ENCODE peak calls at places on chromosome 15, in eight cellular contexts. N, K, R, J, V, W, M and L are unnamed samples.

GRCh38 chr15:68311859-68312557 is 34.5 kb downstream of the FEM1B start:
- DNase-seq in N (peak; percentile 8), K (no peak), R (no peak), J (no peak), V (no peak), W (no peak), M (no peak), L (no peak)

GRCh38 chr15:64894395-64895056 is 17.2 kb upstream of the ANKDD1A start:
- DNase-seq in N (no peak), K (no peak), R (peak; percentile 92), J (no peak), V (no peak), W (no peak), M (peak; percentile 83), L (no peak)

GRCh38 chr15:100105101-100105500 is 236.7 kb downstream of the ADAMTS17 start:
- DNase-seq in N (peak; percentile 1), K (no peak), R (no peak), J (no peak), V (no peak), W (no peak), M (no peak), L (no peak)

GRCh38 chr15:101115887-101116680 is 135.8 kb downstream of the CHSY1 start:
- DNase-seq in N (peak; percentile 49), K (peak; percentile 77), R (no peak), J (peak; percentile 54), V (no peak), W (no peak), M (no peak), L (no peak)

GRCh38 chr15:55893852-55894251 is 99.6 kb downstream of the NEDD4 start:
- DNase-seq in N (no peak), K (no peak), R (no peak), J (no peak), V (no peak), W (peak; percentile 9), M (no peak), L (no peak)

GRCh38 chr15:73593278-73594074 is 39.7 kb downstream of the NPTN start:
- DNase-seq in N (no peak), K (peak; percentile 46), R (no peak), J (no peak), V (no peak), W (peak; percentile 24), M (no peak), L (no peak)

GRCh38 chr15:70067011-70067410 is 30.7 kb downstream of the TLE3 start:
- DNase-seq in N (no peak), K (no peak), R (no peak), J (no peak), V (no peak), W (no peak), M (no peak), L (no peak)

GRCh38 chr15:50880651-50881114 is 27.8 kb upstream of the AP4E1 start:
- DNase-seq in N (no peak), K (peak; percentile 86), R (no peak), J (no peak), V (no peak), W (peak; percentile 11), M (no peak), L (peak; percentile 67)

GRCh38 chr15:72285927-72286516 is 13.7 kb upstream of the PARP6 start:
- DNase-seq in N (no peak), K (peak; percentile 14), R (peak; percentile 69), J (peak; percentile 25), V (peak; percentile 62), W (peak; percentile 40), M (peak; percentile 69), L (no peak)

GRCh38 chr15:101357333-101357732 is 62.3 kb upstream of the SNRPA1 start:
- DNase-seq in N (no peak), K (no peak), R (no peak), J (peak; percentile 71), V (peak; percentile 17), W (no peak), M (no peak), L (no peak)

GRCh38 chr15:58077427-58077826 is 11.9 kb upstream of the ALDH1A2 start:
- DNase-seq in N (no peak), K (no peak), R (no peak), J (no peak), V (peak; percentile 36), W (peak; percentile 35), M (peak; percentile 37), L (no peak)

GRCh38 chr15:32636410-32636809 is 5.1 kb upstream of the SCG5 start:
- DNase-seq in N (no peak), K (no peak), R (no peak), J (no peak), V (no peak), W (no peak), M (no peak), L (no peak)

GRCh38 chr15:39969871-39970270 is 36.0 kb downstream of the EIF2AK4 start:
- DNase-seq in N (peak; percentile 61), K (peak; percentile 6), R (no peak), J (peak; percentile 39), V (no peak), W (peak; percentile 78), M (no peak), L (no peak)

GRCh38 chr15:98884894-98885293 is 122.7 kb downstream of the PGPEP1L start:
- DNase-seq in N (no peak), K (no peak), R (no peak), J (no peak), V (no peak), W (no peak), M (no peak), L (no peak)

GRCh38 chr15:98883504-98883903 is 124.1 kb downstream of the PGPEP1L start:
- DNase-seq in N (no peak), K (no peak), R (no peak), J (no peak), V (no peak), W (no peak), M (no peak), L (no peak)

GRCh38 chr15:98878172-98878571 is 129.4 kb downstream of the PGPEP1L start:
- DNase-seq in N (no peak), K (peak; percentile 79), R (no peak), J (no peak), V (no peak), W (no peak), M (no peak), L (no peak)

GRCh38 chr15:98878862-98879261 is 128.7 kb downstream of the PGPEP1L start:
- DNase-seq in N (no peak), K (no peak), R (no peak), J (no peak), V (no peak), W (no peak), M (no peak), L (no peak)

GRCh38 chr15:98881526-98882517 is 125.8 kb downstream of the PGPEP1L start:
- DNase-seq in N (peak; percentile 56), K (peak; percentile 72), R (no peak), J (no peak), V (peak; percentile 48), W (peak; percentile 49), M (peak; percentile 54), L (no peak)
- TF ChIP-seq CTCF in N (peak; percentile 62), K (peak; percentile 60), R (peak; percentile 60), J (peak; percentile 68), V (peak; percentile 49), W (no peak), M (peak; percentile 68), L (peak; percentile 37)

GRCh38 chr15:85685366-85685765 is 109.4 kb downstream of the KLHL25 start:
- DNase-seq in N (no peak), K (no peak), R (no peak), J (no peak), V (no peak), W (no peak), M (no peak), L (no peak)
- H3K36me3 ChIP-seq in N (no peaks in the 10 kb centered on the region), K (peaks cover 11% of the 10 kb centered on the region), R (peaks cover 8% of the 10 kb centered on the region), J (peaks cover 65% of the 10 kb centered on the region), V (peaks cover 27% of the 10 kb centered on the region), W (peaks cover 5% of the 10 kb centered on the region), M (no peaks in the 10 kb centered on the region), L (peaks cover 2% of the 10 kb centered on the region)

GRCh38 chr15:34217587-34218225 is 7.1 kb upstream of the EMC4 start:
- DNase-seq in N (no peak), K (peak; percentile 31), R (no peak), J (no peak), V (no peak), W (no peak), M (no peak), L (no peak)

GRCh38 chr15:34209421-34210282 is at the start of gene KATNBL1:
- DNase-seq in N (peak; percentile 96), K (peak; percentile 90), R (peak; percentile 98), J (peak; percentile 96), V (peak; percentile 98), W (peak; percentile 93), M (peak; percentile 99), L (peak; percentile 32)

GRCh38 chr15:34216527-34217270 is 6.8 kb upstream of the KATNBL1 start:
- DNase-seq in N (no peak), K (no peak), R (no peak), J (no peak), V (no peak), W (no peak), M (no peak), L (no peak)

GRCh38 chr15:34214135-34214534 is 4.2 kb upstream of the KATNBL1 start:
- DNase-seq in N (no peak), K (no peak), R (no peak), J (no peak), V (no peak), W (no peak), M (no peak), L (no peak)

DNA sequence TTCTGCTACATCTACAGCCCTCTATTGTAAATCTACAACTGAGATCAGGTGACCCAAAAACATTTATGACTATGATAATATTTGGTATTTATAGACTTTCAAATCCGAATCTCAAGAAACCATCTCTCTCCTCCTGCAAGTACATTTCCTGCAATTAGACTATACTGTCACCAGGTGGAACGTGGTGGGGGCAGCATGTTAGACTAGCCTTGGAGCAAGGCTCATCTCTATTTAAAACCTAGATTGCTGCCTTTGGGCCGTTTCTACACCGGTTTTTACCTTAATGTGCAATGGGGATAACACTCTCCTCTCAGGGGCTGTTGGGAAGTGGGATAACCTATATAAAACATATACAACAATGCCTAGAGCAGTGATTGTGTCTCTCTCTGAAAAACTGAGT is 3.8 kb upstream of the KATNBL1 start:
- DNase-seq in N (no peak), K (no peak), R (no peak), J (no peak), V (no peak), W (no peak), M (no peak), L (no peak)
- TF ChIP-seq CTCF in N (no peak), K (no peak), R (no peak), J (no peak), V (no peak), W (no peak), M (no peak), L (no peak)

DNA sequence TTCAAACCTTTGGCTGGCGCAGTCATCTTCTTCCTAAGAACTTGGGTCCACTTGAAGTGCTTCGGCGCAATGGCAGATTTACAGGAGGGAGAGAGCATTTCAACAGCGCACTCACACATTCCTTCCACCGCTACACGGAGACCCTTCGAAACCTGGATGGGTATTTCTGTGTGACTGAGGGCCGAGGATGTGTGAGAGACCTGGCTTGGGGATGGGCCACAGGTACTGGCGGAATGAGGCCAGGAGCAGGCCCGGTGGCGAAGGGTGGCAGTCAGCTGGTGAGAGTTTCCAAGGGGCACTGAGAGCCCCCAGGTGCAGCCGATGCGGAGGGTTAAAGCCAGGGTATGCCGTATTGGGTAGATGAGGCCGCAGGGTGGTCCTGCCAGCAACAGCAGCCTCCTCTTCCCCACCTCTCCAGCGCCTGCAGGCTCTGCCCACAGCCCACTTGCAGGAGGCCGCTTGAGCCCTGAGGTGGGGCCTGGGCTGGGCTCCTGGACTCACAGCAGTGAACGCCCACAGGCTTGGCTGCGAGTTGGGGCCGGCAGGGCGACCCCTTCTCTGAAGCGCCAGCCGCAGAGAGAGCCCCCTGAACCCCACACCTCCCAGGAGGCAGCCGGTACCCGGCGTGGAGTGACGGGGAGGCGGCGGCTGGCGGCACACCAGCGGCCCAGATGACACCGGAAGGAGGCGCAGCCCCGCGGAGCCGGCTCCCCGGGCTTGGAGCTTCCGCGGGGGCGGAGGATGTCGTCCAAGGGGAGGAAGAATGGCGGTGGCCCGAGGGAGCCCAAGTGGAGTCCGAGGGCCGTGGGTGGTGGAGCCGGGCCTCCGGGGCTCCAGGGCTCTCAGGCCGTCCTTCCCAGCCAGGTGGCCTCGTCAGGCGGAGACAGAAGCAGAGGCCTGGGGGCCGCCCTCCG is 166.5 kb downstream of the NSMCE3 start:
- DNase-seq in N (peak; percentile 46), K (no peak), R (no peak), J (peak; percentile 31), V (no peak), W (no peak), M (no peak), L (no peak)
- H3K36me3 ChIP-seq in N (no peaks in the 10 kb centered on the region), K (peaks cover 11% of the 10 kb centered on the region), R (peaks cover 59% of the 10 kb centered on the region), J (no peaks in the 10 kb centered on the region), V (no peaks in the 10 kb centered on the region), W (no peaks in the 10 kb centered on the region), M (no peaks in the 10 kb centered on the region), L (no peaks in the 10 kb centered on the region)